ENCODE peak calls at places on chromosome 2, in nine cellular contexts. R, A, S, X, W, B, Y, K and G are unnamed samples.

GRCh38 chr2:121431214-121431613 is 99.5 kb upstream of the RNU4ATAC start:
- DNase-seq in R (no peak), A (no peak), S (no peak), X (no peak), W (no peak), B (no peak), Y (no peak), K (no peak), G (no peak)

GRCh38 chr2:145199052-145199451 is 679.1 kb upstream of the ZEB2 start:
- DNase-seq in R (no peak), A (no peak), S (no peak), X (no peak), W (no peak), B (no peak), Y (no peak), K (no peak), G (peak)

GRCh38 chr2:140154271-140154670 is 1374.1 kb upstream of the NXPH2 start:
- DNase-seq in R (no peak), A (no peak), S (peak), X (no peak), W (peak), B (no peak), Y (no peak), K (no peak), G (no peak)

GRCh38 chr2:120355867-120356266 is 9.9 kb downstream of the INHBB start:
- DNase-seq in R (no peak), A (no peak), S (no peak), X (no peak), W (no peak), B (no peak), Y (no peak), K (no peak), G (no peak)

GRCh38 chr2:237434916-237435315 is 21.0 kb upstream of the COL6A3 start:
- DNase-seq in R (no peak), A (no peak), S (no peak), X (no peak), W (no peak), B (no peak), Y (no peak), K (peak), G (no peak)

GRCh38 chr2:27212626-27213471 is 781 bp upstream of the SLC5A6 start:
- DNase-seq in R (no peak), A (no peak), S (no peak), X (no peak), W (peak), B (peak), Y (no peak), K (peak), G (peak)

GRCh38 chr2:43057026-43057741 is 169.2 kb downstream of the ZFP36L2 start:
- DNase-seq in R (peak), A (no peak), S (no peak), X (peak), W (no peak), B (no peak), Y (peak), K (no peak), G (no peak)

GRCh38 chr2:201126308-201127127 is 10.6 kb downstream of the CFLAR start:
- DNase-seq in R (no peak), A (no peak), S (peak), X (no peak), W (no peak), B (no peak), Y (no peak), K (no peak), G (no peak)

GRCh38 chr2:130289780-130290179 is 52.9 kb upstream of the IMP4 start:
- DNase-seq in R (no peak), A (no peak), S (no peak), X (no peak), W (no peak), B (no peak), Y (no peak), K (no peak), G (no peak)

GRCh38 chr2:27303093-27304025 is 4.9 kb downstream of the UCN start:
- DNase-seq in R (peak), A (peak), S (peak), X (peak), W (peak), B (peak), Y (peak), K (peak), G (peak)

GRCh38 chr2:68158134-68158447 is 403 bp downstream of the PNO1 start:
- DNase-seq in R (no peak), A (no peak), S (no peak), X (no peak), W (no peak), B (no peak), Y (no peak), K (no peak), G (no peak)

GRCh38 chr2:98560256-98560771 is 48.0 kb downstream of the COA5 start:
- DNase-seq in R (peak), A (peak), S (no peak), X (peak), W (no peak), B (no peak), Y (no peak), K (no peak), G (no peak)

GRCh38 chr2:4091013-4091412 is 387.6 kb downstream of the DCDC2C start:
- DNase-seq in R (no peak), A (no peak), S (no peak), X (no peak), W (no peak), B (no peak), Y (no peak), K (no peak), G (no peak)

GRCh38 chr2:234251326-234252271 is 201.1 kb downstream of the SPP2 start:
- DNase-seq in R (no peak), A (peak), S (no peak), X (no peak), W (no peak), B (no peak), Y (no peak), K (no peak), G (no peak)

GRCh38 chr2:33785201-33786106 is 186.4 kb upstream of the FAM98A start:
- DNase-seq in R (no peak), A (peak), S (no peak), X (no peak), W (no peak), B (no peak), Y (no peak), K (no peak), G (no peak)

GRCh38 chr2:3223080-3223923 is 154.3 kb downstream of the EIPR1 start:
- DNase-seq in R (no peak), A (no peak), S (no peak), X (no peak), W (no peak), B (no peak), Y (no peak), K (peak), G (no peak)

GRCh38 chr2:215904101-215904500 is 109.2 kb downstream of the MREG start:
- DNase-seq in R (no peak), A (no peak), S (no peak), X (no peak), W (no peak), B (no peak), Y (no peak), K (no peak), G (no peak)

GRCh38 chr2:173090973-173091660 is 15.5 kb downstream of the MAP3K20 start:
- DNase-seq in R (peak), A (no peak), S (peak), X (peak), W (peak), B (no peak), Y (no peak), K (no peak), G (no peak)